ENCODE peak calls at places on chromosomes 1 and 21, in nine cellular contexts. I is hepatocyte; E is CD8-positive, alpha-beta T cell; U is left lung; H is HCT116; O is adrenal gland; N is pancreas; M is left ventricle myocardium inferior; S is sigmoid colon. X is an unnamed sample.
A peak's percentile ranks its signal among the peaks of the same experiment; 100 is the strongest.

GRCh38 chr1:28917757-28918118 is 3.4 kb downstream of the EPB41 start:
- DNase-seq in I (no peak), E (peak; percentile 28), U (no peak), H (no peak), O (no peak), N (no peak), M (no peak), S (no peak), X (no peak)

GRCh38 chr1:70290248-70290647 is 64.3 kb downstream of the ANKRD13C start:
- DNase-seq in I (no peak), E (no peak), U (no peak), H (no peak), O (no peak), N (no peak), M (no peak), S (no peak), X (no peak)

GRCh38 chr1:32151319-32151787 is 28.1 kb upstream of the TXLNA start:
- DNase-seq in I (peak; percentile 40), E (no peak), U (no peak), H (no peak), O (no peak), N (no peak), M (no peak), S (no peak), X (no peak)

GRCh38 chr1:85357817-85358216 is 81.4 kb upstream of the BCL10 start:
- DNase-seq in I (no peak), E (no peak), U (no peak), H (no peak), O (no peak), N (no peak), M (no peak), S (no peak), X (no peak)

GRCh38 chr1:68207129-68207689 is 25.1 kb downstream of the WLS start:
- DNase-seq in I (no peak), E (no peak), U (no peak), H (no peak), O (no peak), N (no peak), M (no peak), S (no peak), X (no peak)

GRCh38 chr1:215554865-215555264 is 12.2 kb upstream of the KCTD3 start:
- DNase-seq in I (no peak), E (no peak), U (no peak), H (no peak), O (no peak), N (no peak), M (no peak), S (no peak), X (no peak)

GRCh38 chr1:203175237-203176181 is at the start of gene MYBPH:
- DNase-seq in I (no peak), E (no peak), U (no peak), H (no peak), O (no peak), N (peak; percentile 24), M (peak; percentile 54), S (peak; percentile 75), X (no peak)

GRCh38 chr1:40270152-40270834 is 12.3 kb downstream of the ZMPSTE24 start:
- DNase-seq in I (no peak), E (no peak), U (no peak), H (no peak), O (no peak), N (no peak), M (no peak), S (no peak), X (no peak)

GRCh38 chr1:37442644-37443043 is 31.7 kb upstream of the ZC3H12A start:
- DNase-seq in I (no peak), E (no peak), U (no peak), H (no peak), O (no peak), N (no peak), M (no peak), S (no peak), X (no peak)

GRCh38 chr1:2019571-2020309 is 595 bp downstream of the GABRD start:
- DNase-seq in I (peak; percentile 55), E (no peak), U (peak; percentile 68), H (no peak), O (no peak), N (no peak), M (no peak), S (no peak), X (no peak)

GRCh38 chr1:225891229-225891972 is 2.5 kb upstream of the LEFTY1 start:
- DNase-seq in I (no peak), E (no peak), U (no peak), H (no peak), O (no peak), N (peak; percentile 75), M (no peak), S (no peak), X (no peak)

GRCh38 chr1:225899044-225899925 is 10.3 kb upstream of the LEFTY1 start:
- DNase-seq in I (no peak), E (no peak), U (no peak), H (no peak), O (no peak), N (no peak), M (no peak), S (no peak), X (no peak)

GRCh38 chr1:225892307-225892706 is 3.4 kb upstream of the LEFTY1 start:
- DNase-seq in I (no peak), E (no peak), U (no peak), H (no peak), O (no peak), N (no peak), M (no peak), S (no peak), X (no peak)

GRCh38 chr1:225897595-225898514 is 8.9 kb upstream of the LEFTY1 start:
- DNase-seq in I (no peak), E (peak; percentile 68), U (no peak), H (no peak), O (no peak), N (no peak), M (no peak), S (no peak), X (no peak)

DNA sequence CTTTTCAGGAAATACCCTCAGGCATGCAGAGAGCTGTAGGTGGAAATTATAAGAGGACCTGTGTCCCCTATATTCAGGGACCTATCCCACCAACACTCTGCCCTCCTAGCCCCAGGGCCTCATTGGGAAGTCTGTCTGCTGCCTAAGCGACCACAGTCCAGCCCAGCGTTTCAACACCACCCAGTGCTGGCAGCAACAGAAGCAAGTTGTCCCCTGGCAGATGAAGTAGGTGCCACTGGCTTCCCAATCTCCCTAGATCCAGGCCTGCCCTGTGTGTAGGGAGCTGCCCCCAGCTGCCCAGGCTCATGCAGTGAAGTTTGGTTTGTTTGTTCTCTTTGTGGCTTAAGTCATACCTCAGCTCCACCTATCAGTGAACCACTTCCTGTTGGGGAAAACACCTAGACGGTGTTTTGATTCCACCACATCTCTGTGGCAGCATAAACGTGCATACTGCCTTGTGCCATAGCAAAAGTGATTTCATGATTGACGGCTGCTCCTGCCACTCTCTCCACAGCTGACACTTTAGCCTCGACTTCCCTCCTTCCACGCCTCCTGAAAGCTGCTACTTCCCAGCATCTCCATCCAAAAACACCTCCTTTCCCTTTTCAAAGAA is 8.1 kb upstream of the LEFTY1 start:
- DNase-seq in I (peak; percentile 42), E (peak; percentile 81), U (no peak), H (peak; percentile 10), O (no peak), N (peak; percentile 56), M (no peak), S (no peak), X (no peak)
- TF ChIP-seq CTCF in I (no peak), E (no peak), U (no peak), H (no peak), O (no peak), N (no peak), M (no peak), S (no peak), X (peak; percentile 19)

DNA sequence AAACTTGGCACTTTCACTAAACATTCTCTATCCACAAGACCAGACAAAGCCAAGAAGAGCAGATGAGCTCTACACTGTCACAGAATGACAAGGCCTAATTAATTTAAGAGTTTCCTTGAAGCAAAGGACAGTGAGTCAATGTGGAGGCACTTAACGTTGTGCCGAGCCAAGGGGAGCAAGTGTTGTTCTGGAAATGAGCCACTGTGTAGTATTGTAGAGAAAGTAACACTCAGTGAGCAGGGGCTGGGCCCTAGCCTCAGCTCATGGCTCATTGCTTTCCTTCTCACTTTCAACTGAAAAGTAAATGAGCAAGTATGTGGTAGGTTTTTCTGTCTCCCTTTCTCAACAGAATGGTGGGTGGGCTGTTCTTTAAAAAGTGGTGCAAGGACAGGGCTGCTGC is 11.7 kb upstream of the KIAA0040 start:
- DNase-seq in I (no peak), E (no peak), U (no peak), H (no peak), O (no peak), N (no peak), M (no peak), S (no peak), X (no peak)
- H3K4me1 ChIP-seq in I (peaks cover 19% of the 10 kb centered on the region), E (peaks cover 17% of the 10 kb centered on the region), U (peaks cover 16% of the 10 kb centered on the region), H (no peaks in the 10 kb centered on the region), O (no peaks in the 10 kb centered on the region), N (no peaks in the 10 kb centered on the region), M (peaks cover 34% of the 10 kb centered on the region), S (peaks cover 16% of the 10 kb centered on the region), X (peaks cover 16% of the 10 kb centered on the region)

GRCh38 chr21:46552274-46552673 is 52.6 kb downstream of the S100B start:
- DNase-seq in I (no peak), E (no peak), U (no peak), H (no peak), O (no peak), N (no peak), M (no peak), S (peak; percentile 43), X (no peak)

GRCh38 chr21:46549650-46550049 is 55.2 kb downstream of the S100B start:
- DNase-seq in I (no peak), E (no peak), U (no peak), H (no peak), O (no peak), N (no peak), M (no peak), S (peak; percentile 41), X (no peak)

GRCh38 chr21:46550511-46550941 is 54.4 kb downstream of the S100B start:
- DNase-seq in I (no peak), E (peak; percentile 92), U (no peak), H (no peak), O (no peak), N (no peak), M (no peak), S (peak; percentile 37), X (no peak)

GRCh38 chr21:46552865-46553379 is 52.0 kb downstream of the S100B start:
- DNase-seq in I (no peak), E (no peak), U (no peak), H (no peak), O (no peak), N (no peak), M (no peak), S (peak; percentile 52), X (no peak)

GRCh38 chr21:46551636-46552241 is 53.1 kb downstream of the S100B start:
- DNase-seq in I (no peak), E (peak; percentile 52), U (peak; percentile 90), H (no peak), O (no peak), N (no peak), M (no peak), S (peak; percentile 70), X (no peak)
- TF ChIP-seq CTCF in I (no peak), E (no peak), U (no peak), H (no peak), O (no peak), N (no peak), M (no peak), S (no peak), X (no peak)

GRCh38 chr1:93672477-93673158 is 9.0 kb downstream of the BCAR3 start:
- DNase-seq in I (no peak), E (no peak), U (no peak), H (no peak), O (no peak), N (no peak), M (no peak), S (peak; percentile 68), X (no peak)
- H3K4me1 ChIP-seq in I (peaks cover 69% of the 10 kb centered on the region), E (no peaks in the 10 kb centered on the region), U (peaks cover 71% of the 10 kb centered on the region), H (peaks cover 79% of the 10 kb centered on the region), O (peaks cover 72% of the 10 kb centered on the region), N (peaks cover 9% of the 10 kb centered on the region), M (peaks cover 100% of the 10 kb centered on the region), S (peaks cover 88% of the 10 kb centered on the region), X (peaks cover 75% of the 10 kb centered on the region)

X was measured in keratinocyte.